ENCODE peak calls at places on chromosome 9, in five cellular contexts. One of them, this sample, is unnamed. For H3K79me2, the result is how much of the 10 kb centered on the place peaks cover.

GRCh38 chr9:11933926-11934325 is 759.3 kb upstream of the TYRP1 start:
- DNase-seq in GM23338: no peak
- DNase-seq in H1: no peak
- DNase-seq in H9: no peak
- DNase-seq in HCT116: no peak
- DNase-seq in this sample: no peak

GRCh38 chr9:114507726-114508125 is 2.5 kb upstream of the WHRN start:
- DNase-seq in GM23338: peak
- DNase-seq in H1: no peak
- DNase-seq in H9: no peak
- DNase-seq in HCT116: no peak
- DNase-seq in this sample: peak

GRCh38 chr9:100756217-100756616 is 178.3 kb downstream of the CAVIN4 start:
- DNase-seq in GM23338: no peak
- DNase-seq in H1: no peak
- DNase-seq in H9: no peak
- DNase-seq in HCT116: no peak
- DNase-seq in this sample: no peak

GRCh38 chr9:134800791-134801339 is 79.7 kb upstream of the FCN2 start:
- DNase-seq in GM23338: no peak
- DNase-seq in H1: no peak
- DNase-seq in H9: no peak
- DNase-seq in HCT116: no peak
- DNase-seq in this sample: no peak

GRCh38 chr9:32863291-32863690 is 80.0 kb downstream of the TMEM215 start:
- DNase-seq in GM23338: no peak
- DNase-seq in H1: no peak
- DNase-seq in H9: no peak
- DNase-seq in HCT116: no peak
- DNase-seq in this sample: no peak

GRCh38 chr9:106616946-106617345 is 246.0 kb upstream of the ZNF462 start:
- DNase-seq in GM23338: no peak
- DNase-seq in H1: no peak
- DNase-seq in H9: no peak
- DNase-seq in HCT116: no peak
- DNase-seq in this sample: no peak

GRCh38 chr9:79155308-79155707 is 416.5 kb upstream of the TLE4 start:
- DNase-seq in GM23338: peak
- DNase-seq in H1: no peak
- DNase-seq in H9: no peak
- DNase-seq in HCT116: no peak
- DNase-seq in this sample: peak

GRCh38 chr9:89541798-89542197 is 43.9 kb upstream of the SEMA4D start:
- DNase-seq in GM23338: no peak
- DNase-seq in H1: no peak
- DNase-seq in H9: no peak
- DNase-seq in HCT116: no peak
- DNase-seq in this sample: peak

GRCh38 chr9:9949368-9949767 is 663.4 kb downstream of the PTPRD start:
- DNase-seq in GM23338: no peak
- DNase-seq in H1: no peak
- DNase-seq in H9: no peak
- DNase-seq in HCT116: no peak
- DNase-seq in this sample: no peak

GRCh38 chr9:130845254-130845653 is 10.2 kb downstream of the ABL1 start:
- DNase-seq in GM23338: no peak
- DNase-seq in H1: no peak
- DNase-seq in H9: no peak
- DNase-seq in HCT116: no peak
- DNase-seq in this sample: no peak

GRCh38 chr9:19232830-19233194 is 2.3 kb downstream of the DENND4C start:
- DNase-seq in GM23338: no peak
- DNase-seq in H1: no peak
- DNase-seq in H9: no peak
- DNase-seq in HCT116: no peak
- DNase-seq in this sample: peak

GRCh38 chr9:16675131-16675530 is 195.3 kb downstream of the BNC2 start:
- DNase-seq in GM23338: no peak
- DNase-seq in H1: no peak
- DNase-seq in H9: no peak
- DNase-seq in HCT116: no peak
- DNase-seq in this sample: no peak

GRCh38 chr9:80157561-80157983 is 585.8 kb downstream of the TLE4 start:
- DNase-seq in GM23338: no peak
- DNase-seq in H1: no peak
- DNase-seq in H9: no peak
- DNase-seq in HCT116: no peak
- DNase-seq in this sample: no peak

GRCh38 chr9:3507395-3508077 is 18.3 kb downstream of the RFX3 start:
- DNase-seq in GM23338: no peak
- DNase-seq in H1: no peak
- DNase-seq in H9: no peak
- DNase-seq in HCT116: no peak
- DNase-seq in this sample: peak

GRCh38 chr9:112570731-112571167 is 84.1 kb downstream of the KIAA1958 start:
- DNase-seq in GM23338: no peak
- DNase-seq in H1: no peak
- DNase-seq in H9: no peak
- DNase-seq in HCT116: no peak
- DNase-seq in this sample: no peak

GRCh38 chr9:69200071-69200470 is 26.0 kb downstream of the TJP2 start:
- DNase-seq in GM23338: no peak
- DNase-seq in H1: no peak
- DNase-seq in H9: no peak
- DNase-seq in HCT116: no peak
- DNase-seq in this sample: no peak

GRCh38 chr9:115921301-115921700 is 232.3 kb upstream of the PAPPA start:
- DNase-seq in GM23338: no peak
- DNase-seq in H1: no peak
- DNase-seq in H9: no peak
- DNase-seq in HCT116: no peak
- DNase-seq in this sample: no peak

GRCh38 chr9:17859987-17860386 is 281.1 kb downstream of the SH3GL2 start:
- DNase-seq in GM23338: no peak
- DNase-seq in H1: no peak
- DNase-seq in H9: no peak
- DNase-seq in HCT116: no peak
- DNase-seq in this sample: no peak

GRCh38 chr9:17859228-17859627 is 280.4 kb downstream of the SH3GL2 start:
- DNase-seq in GM23338: no peak
- DNase-seq in H1: no peak
- DNase-seq in H9: no peak
- DNase-seq in HCT116: no peak
- DNase-seq in this sample: no peak

GRCh38 chr9:17863213-17863883 is 284.5 kb downstream of the SH3GL2 start:
- DNase-seq in GM23338: no peak
- DNase-seq in H1: no peak
- DNase-seq in H9: no peak
- DNase-seq in HCT116: no peak
- DNase-seq in this sample: no peak

GRCh38 chr9:17856995-17857394 is 278.1 kb downstream of the SH3GL2 start:
- DNase-seq in GM23338: no peak
- DNase-seq in H1: no peak
- DNase-seq in H9: no peak
- DNase-seq in HCT116: no peak
- DNase-seq in this sample: no peak

DNA sequence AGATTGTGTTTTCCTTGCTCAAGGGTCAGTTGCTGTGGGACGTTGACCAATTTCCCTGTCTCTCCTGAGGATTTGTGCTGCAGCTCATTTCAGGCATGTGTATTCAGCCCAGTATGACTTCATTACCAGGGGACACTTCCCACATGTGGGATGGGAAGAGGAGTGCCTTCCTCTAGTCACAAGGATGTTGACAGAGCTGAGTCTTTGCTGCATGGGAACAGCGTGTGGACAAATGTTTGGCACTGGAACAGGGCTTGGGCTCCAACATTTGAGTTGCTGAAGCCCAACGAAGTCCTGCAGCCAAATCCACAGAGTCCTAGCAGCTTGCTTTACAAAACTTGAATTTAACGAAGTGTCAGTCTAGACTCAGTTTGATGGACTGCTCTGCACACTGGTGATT is 283.2 kb downstream of the SH3GL2 start:
- DNase-seq in GM23338: no peak
- DNase-seq in H1: no peak
- DNase-seq in H9: no peak
- DNase-seq in HCT116: no peak
- DNase-seq in this sample: no peak
- H3K79me2 ChIP-seq in GM23338: under half
- H3K79me2 ChIP-seq in H1: under half
- H3K79me2 ChIP-seq in H9: under half
- H3K79me2 ChIP-seq in HCT116: under half
- H3K79me2 ChIP-seq in this sample: under half

GRCh38 chr9:108083160-108083559 is 593.6 kb upstream of the KLF4 start:
- DNase-seq in GM23338: no peak
- DNase-seq in H1: no peak
- DNase-seq in H9: no peak
- DNase-seq in HCT116: no peak
- DNase-seq in this sample: no peak

GRCh38 chr9:108078823-108079222 is 589.3 kb upstream of the KLF4 start:
- DNase-seq in GM23338: no peak
- DNase-seq in H1: no peak
- DNase-seq in H9: no peak
- DNase-seq in HCT116: no peak
- DNase-seq in this sample: no peak

GRCh38 chr9:108083796-108084352 is 594.3 kb upstream of the KLF4 start:
- DNase-seq in GM23338: no peak
- DNase-seq in H1: no peak
- DNase-seq in H9: no peak
- DNase-seq in HCT116: no peak
- DNase-seq in this sample: no peak

GRCh38 chr9:108080285-108080684 is 590.7 kb upstream of the KLF4 start:
- DNase-seq in GM23338: no peak
- DNase-seq in H1: no peak
- DNase-seq in H9: no peak
- DNase-seq in HCT116: no peak
- DNase-seq in this sample: no peak

GRCh38 chr9:108081112-108081511 is 591.5 kb upstream of the KLF4 start:
- DNase-seq in GM23338: no peak
- DNase-seq in H1: no peak
- DNase-seq in H9: no peak
- DNase-seq in HCT116: no peak
- DNase-seq in this sample: no peak
- H3K79me2 ChIP-seq in GM23338: under half
- H3K79me2 ChIP-seq in H1: under half
- H3K79me2 ChIP-seq in H9: under half
- H3K79me2 ChIP-seq in HCT116: under half
- H3K79me2 ChIP-seq in this sample: under half

GRCh38 chr9:99305820-99306811 is 84.0 kb downstream of the SEC61B start:
- DNase-seq in GM23338: no peak
- DNase-seq in H1: no peak
- DNase-seq in H9: no peak
- DNase-seq in HCT116: no peak
- DNase-seq in this sample: no peak
- H3K79me2 ChIP-seq in GM23338: under half
- H3K79me2 ChIP-seq in H1: under half
- H3K79me2 ChIP-seq in H9: under half
- H3K79me2 ChIP-seq in HCT116: under half
- H3K79me2 ChIP-seq in this sample: under half

GRCh38 chr9:95044731-95045508 is 272.6 kb downstream of the FANCC start:
- DNase-seq in GM23338: peak
- DNase-seq in H1: peak
- DNase-seq in H9: peak
- DNase-seq in HCT116: no peak
- DNase-seq in this sample: no peak

GRCh38 chr9:95047452-95048224 is 269.9 kb downstream of the FANCC start:
- DNase-seq in GM23338: no peak
- DNase-seq in H1: no peak
- DNase-seq in H9: no peak
- DNase-seq in HCT116: no peak
- DNase-seq in this sample: no peak

GRCh38 chr9:95040106-95040505 is 277.4 kb downstream of the FANCC start:
- DNase-seq in GM23338: no peak
- DNase-seq in H1: no peak
- DNase-seq in H9: no peak
- DNase-seq in HCT116: no peak
- DNase-seq in this sample: no peak

GRCh38 chr9:95045751-95046150 is 271.8 kb downstream of the FANCC start:
- DNase-seq in GM23338: peak
- DNase-seq in H1: peak
- DNase-seq in H9: peak
- DNase-seq in HCT116: no peak
- DNase-seq in this sample: no peak

GRCh38 chr9:95043826-95044225 is 273.7 kb downstream of the FANCC start:
- DNase-seq in GM23338: no peak
- DNase-seq in H1: no peak
- DNase-seq in H9: no peak
- DNase-seq in HCT116: no peak
- DNase-seq in this sample: no peak
- H3K79me2 ChIP-seq in GM23338: under half
- H3K79me2 ChIP-seq in H1: under half
- H3K79me2 ChIP-seq in H9: under half
- H3K79me2 ChIP-seq in HCT116: under half
- H3K79me2 ChIP-seq in this sample: under half

DNA sequence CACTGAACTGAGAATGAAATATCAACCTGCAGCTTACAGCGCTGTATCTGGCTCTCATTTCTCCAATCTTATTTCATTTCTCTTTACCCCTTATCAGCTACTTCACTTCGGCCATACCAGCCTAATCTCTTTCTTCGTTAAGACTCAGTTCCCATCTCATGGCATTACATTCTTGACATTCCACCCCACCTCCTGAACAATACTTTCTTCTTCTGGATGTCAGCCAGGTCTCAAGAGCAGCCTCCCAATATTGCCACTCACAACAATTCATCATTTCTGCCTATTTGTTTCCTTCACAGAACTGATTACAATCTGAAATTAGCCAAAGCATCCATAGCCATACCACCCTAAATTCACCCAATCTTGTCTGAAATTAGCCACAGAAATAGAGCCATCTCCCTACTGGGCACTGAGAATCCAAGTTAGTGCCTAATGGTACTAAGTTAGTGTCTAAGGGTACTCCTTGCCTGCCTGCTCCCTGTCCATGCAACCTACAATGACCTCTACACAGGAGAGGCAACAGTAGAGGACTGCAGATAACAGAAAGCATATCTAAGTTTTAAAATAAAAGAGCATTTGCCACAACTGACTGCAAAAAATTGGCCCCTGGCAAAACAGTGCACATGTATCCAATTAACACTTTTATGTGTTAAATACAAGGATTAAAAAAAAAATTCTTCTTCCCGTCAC is 35.2 kb downstream of the SETX start:
- DNase-seq in GM23338: peak
- DNase-seq in H1: no peak
- DNase-seq in H9: no peak
- DNase-seq in HCT116: no peak
- DNase-seq in this sample: no peak
- H3K79me2 ChIP-seq in GM23338: half or more
- H3K79me2 ChIP-seq in H1: under half
- H3K79me2 ChIP-seq in H9: under half
- H3K79me2 ChIP-seq in HCT116: half or more
- H3K79me2 ChIP-seq in this sample: under half

DNA sequence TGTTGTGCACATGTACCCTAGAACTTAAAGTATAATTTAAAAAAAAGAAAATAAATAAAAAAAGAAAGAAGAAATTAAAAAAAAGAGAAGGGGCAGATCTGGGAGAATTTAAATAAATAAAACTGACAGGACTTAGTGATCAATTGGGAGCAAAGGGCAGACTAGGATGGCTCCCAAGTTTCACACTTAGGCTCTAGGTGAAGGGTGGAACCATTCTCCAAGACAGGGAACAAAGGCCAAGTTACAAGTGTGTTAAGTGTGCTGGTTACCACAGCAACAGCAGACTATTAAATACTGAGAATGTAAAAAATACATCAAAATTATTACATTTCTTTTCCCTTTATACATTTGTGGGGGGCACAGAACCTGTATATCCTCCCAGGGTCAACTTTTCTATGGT is 7.1 kb downstream of the ZDHHC21 start:
- DNase-seq in GM23338: no peak
- DNase-seq in H1: no peak
- DNase-seq in H9: no peak
- DNase-seq in HCT116: no peak
- DNase-seq in this sample: no peak
- H3K79me2 ChIP-seq in GM23338: under half
- H3K79me2 ChIP-seq in H1: under half
- H3K79me2 ChIP-seq in H9: under half
- H3K79me2 ChIP-seq in HCT116: under half
- H3K79me2 ChIP-seq in this sample: under half

This sample was measured in OCI-LY7.